ENCODE peak calls at places on chromosomes 4 and X, in six cellular contexts. L is tibial nerve, F is breast epithelium, H is heart left ventricle, O is ovary, R is HCT116. E is an unnamed sample.

GRCh38 chr4:24915121-24915922 is 2.5 kb upstream of the CCDC149 start:
- DNase-seq in F (no peak), H (no peak), L (no peak), R (no peak), O (no peak), E (no peak)

GRCh38 chr4:121308328-121308663 is 72.5 kb downstream of the QRFPR start:
- DNase-seq in O (no peak), R (no peak), F (no peak), L (no peak), H (no peak), E (no peak)

GRCh38 chr4:71304289-71304850 is 34.5 kb upstream of the SLC4A4 start:
- DNase-seq in F (no peak), L (no peak), H (no peak), O (no peak), R (no peak), E (no peak)

GRCh38 chr4:11418610-11419009 is 10.1 kb downstream of the HS3ST1 start:
- DNase-seq in O (no peak), L (no peak), H (no peak), F (no peak), R (no peak), E (no peak)

GRCh38 chr4:8095956-8096689 is 62.5 kb downstream of the ABLIM2 start:
- DNase-seq in H (no peak), L (no peak), O (no peak), F (no peak), R (no peak), E (peak; percentile 69)

GRCh38 chr4:56272946-56273728 is 114.2 kb downstream of the AASDH start:
- DNase-seq in H (no peak), R (no peak), F (no peak), L (no peak), O (no peak), E (no peak)

GRCh38 chr4:30716158-30716557 is 4.0 kb upstream of the PCDH7 start:
- DNase-seq in R (peak; percentile 72), L (no peak), O (no peak), F (no peak), H (no peak), E (no peak)

GRCh38 chr4:56674984-56675383 is 6.1 kb downstream of the HOPX start:
- DNase-seq in H (no peak), F (no peak), O (no peak), R (no peak), L (no peak), E (no peak)

GRCh38 chr4:122875949-122876348 is 46.4 kb downstream of the NUDT6 start:
- DNase-seq in O (no peak), H (no peak), R (no peak), L (no peak), F (no peak), E (no peak)

GRCh38 chr4:127997534-127998388 is 32.6 kb downstream of the ABHD18 start:
- DNase-seq in H (no peak), R (no peak), F (no peak), L (no peak), O (no peak), E (no peak)

GRCh38 chr4:111806331-111806730 is 338.9 kb upstream of the FAM241A start:
- DNase-seq in R (peak; percentile 46), F (no peak), H (no peak), L (no peak), O (no peak), E (no peak)

GRCh38 chr4:56410247-56410646 is 23.0 kb upstream of the AASDH start:
- DNase-seq in O (no peak), R (peak; percentile 89), L (peak; percentile 78), F (no peak), H (no peak), E (peak; percentile 4)

GRCh38 chr4:108453366-108453765 is 167.0 kb upstream of the RPL34 start:
- DNase-seq in O (no peak), L (no peak), F (no peak), R (no peak), H (no peak), E (no peak)

GRCh38 chr4:151781026-151781425 is 20.2 kb upstream of the GATB start:
- DNase-seq in R (no peak), H (peak; percentile 77), F (no peak), L (no peak), O (no peak), E (no peak)

GRCh38 chrX:1389181-1389992 is 2.5 kb downstream of the SLC25A6 start:
- DNase-seq in F (peak; percentile 50), H (peak; percentile 25), O (peak; percentile 39), R (no peak), L (no peak), E (no peak)

GRCh38 chr4:168398188-168398587 is 79.6 kb upstream of the DDX60 start:
- DNase-seq in H (peak; percentile 24), F (no peak), R (no peak), O (no peak), L (no peak), E (no peak)

GRCh38 chrX:23394421-23394820 is 59.8 kb downstream of the PTCHD1 start:
- DNase-seq in H (no peak), F (no peak), O (no peak), L (no peak), R (no peak), E (no peak)

GRCh38 chr4:118557298-118557851 is 127.8 kb upstream of the METTL14 start:
- DNase-seq in R (peak; percentile 18), O (no peak), L (no peak), H (no peak), F (no peak), E (no peak)

GRCh38 chr4:21211836-21212235 is 511.6 kb downstream of the PACRGL start:
- DNase-seq in O (no peak), F (no peak), H (no peak), R (no peak), L (no peak), E (no peak)

GRCh38 chr4:54658321-54659093 is 750 bp downstream of the KIT start:
- DNase-seq in O (peak; percentile 75), L (peak; percentile 10), R (peak; percentile 13), H (peak; percentile 46), F (no peak), E (no peak)

GRCh38 chrX:132227383-132228112 is 8.3 kb upstream of the RAP2C start:
- DNase-seq in L (no peak), F (no peak), R (no peak), O (no peak), H (no peak), E (peak; percentile 55)

GRCh38 chr4:11487876-11488545 is 59.3 kb upstream of the HS3ST1 start:
- DNase-seq in F (no peak), L (no peak), H (no peak), O (no peak), R (no peak), E (no peak)

GRCh38 chr4:76384052-76384451 is 36.9 kb downstream of the CCDC158 start:
- DNase-seq in H (no peak), L (no peak), O (no peak), R (no peak), F (no peak), E (no peak)

GRCh38 chr4:23373269-23373668 is 516.6 kb downstream of the PPARGC1A start:
- DNase-seq in R (no peak), F (no peak), O (no peak), H (peak; percentile 79), L (no peak), E (peak; percentile 65)

GRCh38 chrX:15745179-15745578 is 7.1 kb downstream of the CA5B start:
- DNase-seq in O (no peak), R (no peak), L (no peak), H (no peak), F (no peak), E (no peak)

GRCh38 chr4:74628808-74629616 is 165.3 kb downstream of the BTC start:
- DNase-seq in L (no peak), O (no peak), H (no peak), F (no peak), R (no peak), E (no peak)

GRCh38 chr4:31518796-31519250 is 798.7 kb downstream of the PCDH7 start:
- DNase-seq in L (no peak), F (no peak), O (no peak), H (no peak), R (peak; percentile 48), E (no peak)

GRCh38 chr4:127965803-127966175 is 583 bp downstream of the ABHD18 start:
- DNase-seq in L (peak; percentile 23), F (no peak), R (peak; percentile 52), H (peak; percentile 55), O (no peak), E (peak; percentile 10)

GRCh38 chr4:141432000-141432712 is 204.2 kb upstream of the IL15 start:
- DNase-seq in F (no peak), R (no peak), L (no peak), O (no peak), H (no peak), E (no peak)

GRCh38 chrX:130110379-130111219 is at the start of gene ELF4:
- DNase-seq in L (no peak), F (no peak), R (no peak), H (peak; percentile 46), O (peak; percentile 64), E (no peak)
- TF ChIP-seq POLR2A in L (no peak), F (no peak), R (no peak), H (no peak), O (no peak), E (peak; percentile 11)

DNA sequence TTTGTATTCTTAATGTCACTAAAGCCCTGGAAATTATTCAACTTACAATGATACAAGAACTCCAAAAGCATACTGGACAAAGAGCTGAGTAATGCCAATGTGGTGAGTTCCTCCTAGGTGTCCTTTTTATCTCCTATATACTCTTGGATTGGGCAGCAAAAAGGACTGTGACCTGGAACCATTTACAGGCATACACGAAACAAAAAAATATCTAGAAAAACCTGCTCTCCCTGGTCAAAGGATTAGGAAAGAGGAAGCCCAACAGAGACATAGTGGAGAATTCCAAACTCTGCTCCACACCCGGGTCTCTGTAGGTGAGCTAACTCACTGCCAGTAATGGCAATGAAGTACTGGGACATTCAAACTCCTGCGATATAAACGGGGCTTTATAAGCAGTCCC is 25.3 kb downstream of the SULT1B1 start:
- DNase-seq in F (no peak), H (no peak), L (no peak), O (no peak), R (no peak), E (no peak)
- H3K9me3 ChIP-seq in F (peaks cover 10% of the 10 kb centered on the region), H (no peaks in the 10 kb centered on the region), L (no peaks in the 10 kb centered on the region), O (no peaks in the 10 kb centered on the region), R (no peaks in the 10 kb centered on the region), E (no peaks in the 10 kb centered on the region)

GRCh38 chrX:29648161-29648560 is 567.2 kb upstream of the MAGEB2 start:
- DNase-seq in F (no peak), L (no peak), R (no peak), H (no peak), O (no peak), E (no peak)
- H3K4me3 ChIP-seq in F (no peak overlapping the region), L (no peak overlapping the region), R (no peak overlapping the region), H (no peak overlapping the region), O (no peak overlapping the region), E (no peak overlapping the region)

DNA sequence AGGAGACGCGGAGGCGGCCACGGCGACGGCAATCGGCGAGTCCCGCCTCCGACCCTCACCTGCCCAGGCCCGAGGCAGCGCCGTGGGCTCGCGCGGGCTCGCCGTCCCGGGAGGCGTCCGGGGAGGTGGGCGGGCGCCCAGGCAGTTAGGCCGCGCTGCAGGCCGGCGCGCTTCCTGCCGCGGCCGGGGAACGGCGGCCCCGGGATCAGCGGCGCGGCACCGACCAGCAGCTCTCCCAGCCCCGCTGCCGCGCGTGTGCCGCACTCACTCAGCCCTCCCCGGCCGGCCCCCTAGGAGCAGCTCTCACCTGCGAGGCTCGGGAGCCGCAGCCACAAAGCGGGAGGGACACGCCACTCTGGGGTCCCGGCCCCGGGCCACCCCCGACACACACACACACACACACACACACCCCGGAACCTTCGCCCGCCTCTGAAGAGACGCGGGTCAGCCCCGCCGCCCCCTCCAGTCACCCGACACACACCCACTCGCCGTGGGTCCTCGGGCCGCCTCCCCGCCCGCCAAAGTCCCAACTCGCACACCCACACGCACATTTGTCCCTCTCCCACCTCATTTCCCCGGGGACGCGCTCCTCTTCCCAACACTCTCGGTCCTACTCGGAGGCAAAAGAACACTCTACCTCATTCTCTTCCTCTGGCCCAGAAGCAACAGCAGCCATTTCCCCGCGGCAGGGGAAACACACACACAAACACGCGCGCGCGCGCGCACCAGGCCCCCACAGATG is at the start of gene CNOT6L:
- DNase-seq in F (peak; percentile 67), H (peak; percentile 78), O (peak; percentile 85), R (peak; percentile 36), L (peak; percentile 67), E (peak; percentile 43)
- TF ChIP-seq POLR2A in F (no peak), H (no peak), O (peak; percentile 32), R (no peak), L (no peak), E (peak; percentile 26)

E was measured in gastrocnemius medialis.